ENCODE peak calls at places on chromosomes 1 and 21, in six cellular contexts. G is AG09309, P is NCI-H1105 treated with DMSO at 0.1 percent for 48 hours, I is C1 segment of cervical spinal cord, N is nucleus accumbens, Z is SIG-M5. S is an unnamed sample.

GRCh38 chr1:30381671-30382365 is 341.6 kb downstream of the MATN1 start:
- DNase-seq in G (no peak), I (no peak), P (no peak), Z (no peak), N (no peak), S (no peak)

GRCh38 chr1:192810253-192810880 is 1.5 kb downstream of the RGS2 start:
- DNase-seq in Z (peak; percentile 72), P (no peak), N (no peak), G (no peak), I (no peak), S (peak; percentile 37)

GRCh38 chr1:67441183-67441582 is 11.0 kb upstream of the SERBP1 start:
- DNase-seq in I (no peak), P (peak; percentile 26), G (no peak), Z (no peak), N (no peak), S (peak; percentile 31)

GRCh38 chr21:20311388-20311787 is 686.8 kb upstream of the NCAM2 start:
- DNase-seq in G (no peak), P (no peak), N (no peak), Z (no peak), I (no peak), S (no peak)

GRCh38 chr21:25031750-25032149 is 575.5 kb downstream of the MRPL39 start:
- DNase-seq in I (no peak), N (no peak), G (no peak), P (no peak), Z (no peak), S (no peak)

GRCh38 chr1:71093938-71094337 is 13.1 kb upstream of the ZRANB2 start:
- DNase-seq in I (no peak), N (no peak), G (no peak), P (peak; percentile 26), Z (no peak), S (no peak)

GRCh38 chr1:204598319-204598969 is 82.2 kb downstream of the MDM4 start:
- DNase-seq in I (no peak), P (no peak), N (no peak), Z (peak; percentile 24), G (no peak), S (no peak)

GRCh38 chr1:151837841-151838490 is 1.7 kb downstream of the C2CD4D start:
- DNase-seq in I (no peak), Z (no peak), G (no peak), N (no peak), P (no peak), S (no peak)

GRCh38 chr1:175717610-175718195 is 25.7 kb downstream of the TNR start:
- DNase-seq in N (no peak), Z (no peak), I (no peak), G (no peak), P (no peak), S (no peak)

GRCh38 chr1:68313736-68314594 is 81.6 kb upstream of the WLS start:
- DNase-seq in N (no peak), I (no peak), Z (no peak), P (peak; percentile 99), G (no peak), S (no peak)

GRCh38 chr21:18722193-18722592 is 318.6 kb upstream of the TMPRSS15 start:
- DNase-seq in Z (no peak), N (no peak), I (no peak), G (no peak), P (no peak), S (no peak)

GRCh38 chr1:234760303-234760723 is 150.3 kb upstream of the IRF2BP2 start:
- DNase-seq in N (no peak), P (no peak), Z (no peak), G (no peak), I (no peak), S (no peak)

GRCh38 chr1:101993703-101994102 is 3.0 kb downstream of the OLFM3 start:
- DNase-seq in G (no peak), N (no peak), Z (no peak), P (peak; percentile 24), I (no peak), S (no peak)

GRCh38 chr1:104189207-104189606 is 439.5 kb downstream of the AMY1C start:
- DNase-seq in N (no peak), G (no peak), Z (no peak), I (no peak), P (no peak), S (no peak)

GRCh38 chr1:20108724-20109123 is 10.6 kb downstream of the PLA2G2D start:
- DNase-seq in I (no peak), Z (no peak), G (no peak), P (no peak), N (no peak), S (no peak)

GRCh38 chr1:8880068-8880676 is 1.7 kb upstream of the ENO1 start:
- DNase-seq in Z (peak; percentile 44), I (no peak), N (no peak), G (peak; percentile 99), P (no peak), S (peak; percentile 68)

GRCh38 chr1:226584164-226584563 is 35.6 kb downstream of the STUM start:
- DNase-seq in G (no peak), Z (no peak), I (no peak), P (no peak), N (no peak), S (no peak)